ENCODE peak calls at places on chromosomes 16 and 17, in eight cellular contexts. U is Panc1; T is LHCN-M2; F is AG09309; O is A172; H is HEK293T; K is ELF-1; I is naive thymus-derived CD8-positive, alpha-beta T cell. D is an unnamed sample.

GRCh38 chr17:42520540-42520951 is 15.5 kb upstream of the NAGLU start:
- DNase-seq in T (no peak), H (no peak), K (no peak), F (no peak), O (no peak), U (no peak), I (peak; percentile 42), D (no peak)

GRCh38 chr16:17026600-17027242 is 444.0 kb downstream of the XYLT1 start:
- DNase-seq in F (no peak), I (peak; percentile 74), T (no peak), H (no peak), U (no peak), K (no peak), O (no peak), D (no peak)

GRCh38 chr16:77273815-77274214 is 74.6 kb downstream of the SYCE1L start:
- DNase-seq in U (no peak), O (peak; percentile 6), H (no peak), I (no peak), K (no peak), T (peak; percentile 82), F (peak; percentile 16), D (no peak)

GRCh38 chr17:61579961-61580360 is 11.1 kb downstream of the NACA2 start:
- DNase-seq in K (peak; percentile 22), O (no peak), T (no peak), H (no peak), U (no peak), F (no peak), I (no peak), D (no peak)

GRCh38 chr17:39400547-39401411 is 647 bp downstream of the FBXL20 start:
- DNase-seq in K (no peak), T (no peak), F (no peak), O (no peak), U (no peak), I (no peak), H (no peak), D (no peak)

GRCh38 chr17:40320771-40321501 is 12.0 kb downstream of the RARA start:
- DNase-seq in K (no peak), F (no peak), U (no peak), T (no peak), O (peak; percentile 70), I (peak; percentile 34), H (no peak), D (no peak)

GRCh38 chr16:78425957-78426590 is 326.6 kb downstream of the WWOX start:
- DNase-seq in O (no peak), I (no peak), T (no peak), F (no peak), K (no peak), U (no peak), H (peak; percentile 46), D (no peak)

GRCh38 chr17:1042486-1042885 is 45.6 kb downstream of the TIMM22 start:
- DNase-seq in K (no peak), U (no peak), T (no peak), O (no peak), I (no peak), F (no peak), H (no peak), D (no peak)

GRCh38 chr16:79278506-79278905 is 322.0 kb downstream of the MAF start:
- DNase-seq in I (peak; percentile 37), K (no peak), H (no peak), T (no peak), U (no peak), O (no peak), F (no peak), D (no peak)

GRCh38 chr16:3187798-3188674 is at the start of gene OR1F1:
- DNase-seq in K (peak; percentile 66), I (peak; percentile 65), F (no peak), T (peak; percentile 80), H (peak; percentile 34), U (no peak), O (peak; percentile 94), D (peak; percentile 83)

GRCh38 chr16:87063543-87063942 is 253.6 kb downstream of the C16orf95 start:
- DNase-seq in F (no peak), U (no peak), K (no peak), H (no peak), I (no peak), T (no peak), O (no peak), D (no peak)

GRCh38 chr16:88570691-88571092 is 489 bp downstream of the ZC3H18 start:
- DNase-seq in T (peak; percentile 18), H (no peak), K (peak; percentile 39), O (no peak), I (no peak), F (no peak), U (no peak), D (no peak)

GRCh38 chr16:78984324-78984723 is 616.2 kb downstream of the MAF start:
- DNase-seq in O (no peak), H (no peak), U (no peak), K (no peak), F (no peak), I (no peak), T (no peak), D (no peak)

GRCh38 chr16:474420-475122 is 49.1 kb downstream of the RAB11FIP3 start:
- DNase-seq in F (no peak), K (no peak), H (no peak), O (no peak), U (no peak), I (no peak), T (no peak), D (no peak)

GRCh38 chr16:58051821-58052603 is 26.5 kb downstream of the MMP15 start:
- DNase-seq in T (no peak), U (no peak), O (no peak), I (no peak), K (no peak), F (no peak), H (no peak), D (no peak)

GRCh38 chr17:77733576-77734296 is 224.8 kb upstream of the TNRC6C start:
- DNase-seq in H (no peak), F (no peak), O (no peak), K (no peak), T (no peak), I (no peak), U (no peak), D (no peak)

GRCh38 chr16:75267631-75268264 is 16.3 kb upstream of the BCAR1 start:
- DNase-seq in O (peak; percentile 91), H (no peak), T (peak; percentile 90), U (no peak), F (no peak), I (no peak), K (no peak), D (no peak)

GRCh38 chr17:78257810-78258322 is 26.4 kb downstream of the TMEM235 start:
- DNase-seq in H (no peak), O (peak; percentile 23), K (no peak), F (no peak), T (no peak), I (no peak), U (no peak), D (no peak)

GRCh38 chr16:1723450-1724147 is 17.6 kb downstream of the MAPK8IP3 start:
- DNase-seq in H (peak; percentile 67), K (peak; percentile 54), T (peak; percentile 46), I (peak; percentile 48), F (no peak), U (no peak), O (peak; percentile 42), D (no peak)

GRCh38 chr17:1169471-1169908 is 10.3 kb downstream of the ABR start:
- DNase-seq in T (no peak), F (no peak), U (no peak), H (no peak), I (no peak), K (no peak), O (no peak), D (no peak)